ENCODE peak calls at places on chromosomes 3 and 15, in eight cellular contexts. R is esophagus squamous epithelium, M is brain microvascular endothelial cell, L is hepatocyte, B is tibial artery, G is fibroblast of lung, O is A673, K is psoas muscle. C is an unnamed sample. For H3K27me3 and H3K36me3, the result is how much of the 10 kb centered on the place peaks cover.

GRCh38 chr3:69014022-69014580 is 617 bp upstream of the EOGT start:
- DNase-seq in R (no peak), M (no peak), L (no peak), B (no peak), G (no peak), O (no peak), K (no peak), C (peak)

GRCh38 chr3:100710355-100711198 is 1.3 kb downstream of the TFG start:
- DNase-seq in R (no peak), M (peak), L (peak), B (peak), G (peak), O (peak), K (no peak), C (peak)

GRCh38 chr15:45714501-45715488 is 80.0 kb downstream of the SQOR start:
- DNase-seq in R (no peak), M (peak), L (peak), B (peak), G (peak), O (peak), K (peak), C (peak)

GRCh38 chr3:113104746-113105479 is 106.4 kb upstream of the BOC start:
- DNase-seq in R (no peak), M (no peak), L (no peak), B (no peak), G (no peak), O (no peak), K (no peak), C (no peak)

GRCh38 chr3:155739154-155739553 is 5.7 kb downstream of the PLCH1 start:
- DNase-seq in R (no peak), M (no peak), L (peak), B (no peak), G (no peak), O (peak), K (no peak), C (no peak)

GRCh38 chr15:74238984-74239645 is 3.0 kb downstream of the CCDC33 start:
- DNase-seq in R (no peak), M (no peak), L (no peak), B (no peak), G (no peak), O (no peak), K (no peak), C (no peak)

GRCh38 chr3:61701019-61701418 is 139.6 kb downstream of the PTPRG start:
- DNase-seq in R (no peak), M (no peak), L (no peak), B (no peak), G (no peak), O (peak), K (no peak), C (peak)

GRCh38 chr15:74410502-74410901 is 23.3 kb downstream of the SEMA7A start:
- DNase-seq in R (no peak), M (no peak), L (no peak), B (no peak), G (no peak), O (no peak), K (no peak), C (no peak)

GRCh38 chr3:88005066-88005465 is 53.7 kb downstream of the CGGBP1 start:
- DNase-seq in R (no peak), M (no peak), L (no peak), B (no peak), G (peak), O (peak), K (no peak), C (peak)

GRCh38 chr3:63470745-63471144 is 181.7 kb upstream of the SNTN start:
- DNase-seq in R (no peak), M (no peak), L (no peak), B (no peak), G (no peak), O (no peak), K (no peak), C (no peak)

GRCh38 chr15:60905587-60905986 is 323.5 kb downstream of the RORA start:
- DNase-seq in R (no peak), M (no peak), L (peak), B (no peak), G (no peak), O (no peak), K (no peak), C (peak)
- H3K27me3 ChIP-seq in R (under half), M (under half), L (under half), B (under half), G (under half), O (under half), K (under half), C (under half)

DNA sequence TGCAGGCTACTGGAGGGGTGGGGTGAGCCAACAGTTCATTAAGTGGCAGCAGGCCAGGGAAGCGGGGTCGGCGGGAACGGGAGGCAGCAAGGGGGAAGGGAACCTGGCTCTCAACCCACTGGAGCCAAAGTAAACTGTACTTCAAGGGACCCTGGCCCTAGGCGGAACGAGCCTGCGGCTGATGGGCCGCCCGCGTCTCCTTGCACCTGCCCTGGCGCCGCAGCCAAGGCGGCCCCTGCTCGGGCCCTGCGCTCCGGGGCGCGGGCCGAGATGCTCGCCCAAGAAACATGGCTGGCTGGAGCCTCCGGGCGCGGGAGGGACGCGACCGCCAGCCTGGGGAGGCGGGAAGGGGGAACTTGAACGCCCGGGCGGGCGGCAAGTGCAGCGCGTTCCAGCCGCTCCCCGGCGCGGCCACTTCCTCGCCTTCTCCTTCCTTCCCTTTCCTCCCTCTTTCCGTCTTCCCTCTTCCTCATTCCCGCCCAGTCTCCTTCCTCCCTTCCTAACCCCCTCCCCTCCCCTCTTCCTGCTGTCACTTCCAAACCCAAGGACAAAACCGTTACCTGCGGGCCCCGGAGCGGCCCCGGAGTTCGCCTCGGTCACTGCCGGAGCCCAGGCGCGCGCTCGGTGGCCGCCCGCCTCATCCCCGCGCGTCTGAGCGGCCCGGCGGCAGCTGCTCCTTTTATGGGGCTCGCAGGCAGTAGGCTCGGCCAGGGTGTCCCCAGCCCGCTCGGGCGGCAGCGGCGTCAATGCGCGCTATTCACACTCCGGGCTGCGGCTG is 489.7 kb downstream of the MAGI1 start:
- DNase-seq in R (no peak), M (no peak), L (peak), B (peak), G (peak), O (peak), K (peak), C (no peak)
- H3K36me3 ChIP-seq in R (under half), M (under half), L (under half), B (under half), G (under half), O (under half), K (under half), C (under half)

DNA sequence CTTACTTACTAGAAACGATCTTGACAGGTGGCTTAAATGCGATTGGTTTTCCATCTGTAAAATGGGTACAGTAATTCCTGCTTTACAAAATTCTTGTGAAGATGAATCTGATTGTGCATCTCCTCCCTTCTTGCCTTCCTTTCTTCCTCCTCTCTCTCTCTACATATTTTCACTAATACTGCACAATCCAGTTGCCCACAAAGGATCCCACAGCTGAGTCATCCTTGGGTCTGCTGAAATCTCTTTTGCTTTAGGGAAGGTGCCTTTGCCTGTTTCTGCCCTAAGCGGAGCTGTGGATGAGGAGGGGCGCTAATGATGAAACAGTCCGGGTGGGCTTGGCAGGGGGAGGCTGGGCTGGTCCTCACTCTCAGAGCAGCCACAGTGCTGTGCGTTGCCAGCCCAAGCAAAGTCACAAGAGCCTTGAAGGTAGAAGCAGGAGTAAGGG is 46.1 kb downstream of the AMOTL2 start:
- DNase-seq in R (no peak), M (peak), L (no peak), B (peak), G (peak), O (peak), K (peak), C (peak)
- TF ChIP-seq CTCF in R (no peak), M (peak), L (no peak), B (no peak), G (no peak), O (no peak), K (no peak), C (no peak)

DNA sequence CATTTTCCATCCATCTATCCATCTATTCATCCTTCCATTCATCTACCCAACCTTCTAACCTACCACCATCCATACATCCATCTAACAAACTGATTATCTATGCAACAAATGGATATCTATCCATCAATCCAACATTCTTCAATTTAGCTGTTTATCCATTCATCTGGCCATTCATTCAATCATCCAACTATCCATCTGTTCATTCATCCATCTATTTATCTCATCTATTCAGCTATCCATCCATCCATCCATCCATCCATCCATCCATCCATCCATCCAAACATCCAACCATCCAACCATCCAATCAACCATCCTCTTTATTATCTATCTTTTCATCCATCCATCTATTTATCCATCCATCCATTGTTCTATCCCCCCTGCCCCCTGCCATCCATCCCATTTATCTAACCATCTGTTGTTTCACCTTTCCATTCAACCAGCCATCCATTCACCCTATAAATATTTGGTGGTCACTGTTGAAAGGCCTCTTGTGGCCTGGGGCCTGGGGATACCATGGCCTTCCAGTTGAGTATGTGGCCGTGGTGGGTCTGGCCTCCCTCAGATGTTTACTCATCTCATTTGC is 44.7 kb downstream of the SLC6A6 start:
- DNase-seq in R (no peak), M (no peak), L (no peak), B (no peak), G (no peak), O (no peak), K (no peak), C (no peak)
- H3K27me3 ChIP-seq in R (under half), M (under half), L (under half), B (under half), G (under half), O (under half), K (under half), C (under half)

GRCh38 chr15:80246425-80246894 is 5.6 kb downstream of the CTXND1 start:
- DNase-seq in R (no peak), M (no peak), L (peak), B (no peak), G (no peak), O (no peak), K (no peak), C (no peak)
- H3K36me3 ChIP-seq in R (under half), M (under half), L (under half), B (under half), G (under half), O (under half), K (under half), C (under half)